ENCODE peak calls at places on chromosomes 2 and 18, in ten cellular contexts. R is kidney glomerular epithelial cell; B is erythroblast; A is activated naive CD8-positive, alpha-beta T cell treated with anti-CD3 and anti-CD28 coated beads, Interleukin-2, amount 10 ng/mL, durations not matched to agents 7 days and 5 days; X is GM04504; K is epithelial cell of esophagus; P is hepatocyte; V is AML-193; C is naive thymus-derived CD4-positive, alpha-beta T cell; Q is NCI-H510A treated with DMSO at 0.1 percent for 48 hours. Z is an unnamed sample.

GRCh38 chr2:224556381-224556780 is 28.8 kb downstream of the CUL3 start:
- DNase-seq in R (no peak), B (no peak), A (no peak), X (no peak), V (no peak), K (no peak), Q (no peak), C (no peak), P (no peak), Z (no peak)

GRCh38 chr2:100959225-100959880 is 42.7 kb upstream of the RPL31 start:
- DNase-seq in Q (no peak), X (no peak), C (no peak), V (no peak), A (no peak), P (no peak), K (peak; percentile 65), R (peak; percentile 51), B (no peak), Z (no peak)

GRCh38 chr18:54981076-54981475 is 21.8 kb upstream of the CCDC68 start:
- DNase-seq in R (no peak), V (no peak), C (no peak), B (no peak), Q (no peak), P (no peak), A (no peak), X (no peak), K (no peak), Z (no peak)

GRCh38 chr18:46755315-46756171 is 1.3 kb downstream of the ST8SIA5 start:
- DNase-seq in B (no peak), Q (no peak), P (no peak), C (no peak), K (no peak), X (no peak), R (no peak), V (no peak), A (no peak), Z (peak; percentile 83)

GRCh38 chr2:158692372-158693103 is 102.6 kb upstream of the DAPL1 start:
- DNase-seq in V (peak; percentile 1), A (no peak), Q (no peak), B (no peak), C (no peak), R (no peak), P (no peak), K (peak; percentile 64), X (no peak), Z (no peak)

GRCh38 chr2:131063501-131064283 is 29.6 kb downstream of the FAM168B start:
- DNase-seq in B (no peak), Q (no peak), P (no peak), A (no peak), R (no peak), K (no peak), V (no peak), C (no peak), X (no peak), Z (no peak)

GRCh38 chr2:181917378-181917735 is 25.8 kb downstream of the ITPRID2 start:
- DNase-seq in V (no peak), Q (no peak), K (no peak), X (no peak), P (no peak), A (no peak), R (no peak), B (no peak), C (no peak), Z (no peak)

GRCh38 chr2:84421791-84422190 is 37.3 kb downstream of the SUCLG1 start:
- DNase-seq in Q (no peak), B (no peak), V (no peak), P (no peak), A (no peak), K (no peak), R (no peak), X (no peak), C (no peak), Z (no peak)

GRCh38 chr2:67641709-67642397 is 244.7 kb downstream of the ETAA1 start:
- DNase-seq in X (no peak), A (no peak), R (no peak), B (no peak), Q (no peak), V (no peak), K (peak; percentile 69), P (peak; percentile 56), C (no peak), Z (peak; percentile 22)

GRCh38 chr2:143856973-143857372 is 662.9 kb downstream of the ZEB2 start:
- DNase-seq in V (no peak), R (no peak), P (no peak), K (peak; percentile 61), Q (no peak), C (no peak), X (no peak), A (no peak), B (no peak), Z (no peak)

GRCh38 chr18:79612291-79613108 is 67.1 kb upstream of the CTDP1 start:
- DNase-seq in K (no peak), P (no peak), V (no peak), B (no peak), A (peak; percentile 12), C (no peak), Q (no peak), R (no peak), X (no peak), Z (no peak)

GRCh38 chr2:203619192-203619878 is 84.2 kb upstream of the RAPH1 start:
- DNase-seq in X (no peak), V (no peak), K (no peak), A (no peak), Q (no peak), C (no peak), B (no peak), R (no peak), P (no peak), Z (no peak)

GRCh38 chr18:9177047-9177446 is 40.5 kb downstream of the ANKRD12 start:
- DNase-seq in V (no peak), X (no peak), C (no peak), Q (no peak), A (no peak), B (no peak), P (no peak), R (no peak), K (no peak), Z (peak; percentile 15)

GRCh38 chr2:236939751-236940229 is 145.9 kb upstream of the COPS8 start:
- DNase-seq in R (no peak), P (peak; percentile 47), V (no peak), X (no peak), B (no peak), C (no peak), K (no peak), A (no peak), Q (peak; percentile 72), Z (peak; percentile 69)

GRCh38 chr2:44360749-44361329 is 455 bp downstream of the PREPL start:
- DNase-seq in K (peak; percentile 30), P (peak; percentile 49), A (no peak), B (peak; percentile 68), C (no peak), V (no peak), Q (no peak), X (no peak), R (peak; percentile 34), Z (peak; percentile 64)

GRCh38 chr18:67730884-67731283 is 214.4 kb upstream of the DSEL start:
- DNase-seq in B (no peak), R (peak; percentile 75), V (no peak), A (no peak), X (peak; percentile 46), P (no peak), C (no peak), K (peak; percentile 94), Q (no peak), Z (no peak)

GRCh38 chr2:202426751-202427150 is 50.6 kb downstream of the BMPR2 start:
- DNase-seq in X (no peak), V (no peak), A (no peak), P (no peak), C (no peak), K (no peak), Q (no peak), B (no peak), R (no peak), Z (no peak)

GRCh38 chr2:88543541-88544057 is 83.7 kb downstream of the EIF2AK3 start:
- DNase-seq in K (no peak), Q (no peak), C (no peak), A (no peak), B (no peak), X (no peak), P (no peak), V (no peak), R (no peak), Z (no peak)

GRCh38 chr2:100293341-100294161 is 28.8 kb downstream of the LONRF2 start:
- DNase-seq in X (no peak), R (no peak), A (no peak), C (no peak), P (no peak), K (no peak), V (no peak), Q (no peak), B (peak; percentile 29), Z (no peak)

GRCh38 chr2:165141601-165142000 is 62.2 kb downstream of the SCN3A start:
- DNase-seq in C (no peak), P (no peak), X (no peak), R (peak; percentile 7), B (no peak), Q (no peak), K (peak; percentile 6), V (no peak), A (no peak), Z (no peak)

GRCh38 chr2:205698556-205699282 is 16.4 kb downstream of the NRP2 start:
- DNase-seq in K (peak; percentile 55), Q (no peak), B (no peak), C (no peak), X (no peak), P (no peak), V (no peak), A (no peak), R (no peak), Z (peak; percentile 26)

GRCh38 chr2:102258386-102259074 is 52.8 kb upstream of the IL1RL1 start:
- DNase-seq in V (peak; percentile 23), Q (peak; percentile 4), P (peak; percentile 32), K (peak; percentile 94), A (no peak), B (no peak), R (peak; percentile 90), C (no peak), X (peak; percentile 82), Z (no peak)

GRCh38 chr2:158776236-158776635 is 18.9 kb upstream of the DAPL1 start:
- DNase-seq in X (no peak), Q (peak; percentile 45), V (no peak), R (no peak), K (no peak), A (no peak), P (no peak), B (no peak), C (no peak), Z (peak; percentile 61)

GRCh38 chr2:211652366-211652765 is 886.2 kb downstream of the ERBB4 start:
- DNase-seq in K (no peak), Q (no peak), P (no peak), C (no peak), V (no peak), X (no peak), A (no peak), R (no peak), B (no peak), Z (peak; percentile 75)

GRCh38 chr2:226489765-226490164 is 309.9 kb downstream of the IRS1 start:
- DNase-seq in R (peak; percentile 42), Q (no peak), X (peak; percentile 55), P (no peak), V (no peak), B (no peak), C (no peak), K (peak; percentile 87), A (no peak), Z (no peak)

GRCh38 chr18:57353137-57353939 is 981 bp downstream of the ST8SIA3 start:
- DNase-seq in V (no peak), K (no peak), Q (peak; percentile 83), X (no peak), R (no peak), B (no peak), A (no peak), P (peak; percentile 19), C (no peak), Z (no peak)

Z was measured in NCI-H69.